ENCODE peak calls at places on chromosome 13, in nine cellular contexts. X is aorta, C is fibroblast of gingiva, T is thoracic aorta, O is MCF 10A, I is GM13976, Z is HEK293T, Q is HCT116, S is AG04449. K is an unnamed sample.

GRCh38 chr13:24618219-24618955 is 61.8 kb upstream of the ATP12A start:
- DNase-seq in S (no peak), T (no peak), C (no peak), Z (no peak), I (peak), O (no peak), X (no peak), Q (no peak), K (no peak)

GRCh38 chr13:68304287-68304893 is 1074.3 kb upstream of the PCDH9 start:
- DNase-seq in S (no peak), X (no peak), T (no peak), Q (peak), Z (peak), O (peak), I (peak), C (no peak), K (peak)

GRCh38 chr13:113586661-113587479 is 2.3 kb downstream of the TFDP1 start:
- DNase-seq in O (no peak), I (peak), Q (no peak), C (no peak), T (no peak), Z (no peak), X (peak), S (no peak), K (no peak)

GRCh38 chr13:111171629-111172028 is 56.5 kb downstream of the ARHGEF7 start:
- DNase-seq in T (no peak), C (no peak), Z (no peak), Q (no peak), O (no peak), I (no peak), X (no peak), S (no peak), K (peak)

GRCh38 chr13:59261928-59262488 is 901.7 kb downstream of the DIAPH3 start:
- DNase-seq in Z (peak), T (no peak), C (no peak), S (no peak), X (no peak), Q (no peak), I (no peak), O (peak), K (no peak)

GRCh38 chr13:112885782-112886268 is 83.2 kb upstream of the MCF2L start:
- DNase-seq in I (no peak), O (no peak), X (peak), Z (no peak), S (no peak), T (no peak), Q (peak), C (peak), K (peak)

GRCh38 chr13:90889906-90890305 is 457.6 kb upstream of the MIR17HG start:
- DNase-seq in X (no peak), Q (no peak), Z (no peak), I (no peak), C (no peak), T (no peak), O (no peak), S (no peak), K (peak)

GRCh38 chr13:24192036-24192810 is 31.7 kb downstream of the SPATA13 start:
- DNase-seq in Q (no peak), X (no peak), S (no peak), O (no peak), Z (no peak), C (no peak), I (no peak), T (no peak), K (no peak)

GRCh38 chr13:80590551-80590950 is 249.6 kb upstream of the SPRY2 start:
- DNase-seq in C (no peak), T (no peak), I (no peak), S (no peak), Q (no peak), Z (no peak), X (no peak), O (no peak), K (no peak)

GRCh38 chr13:109243311-109243951 is 543.0 kb downstream of the IRS2 start:
- DNase-seq in O (peak), X (no peak), Q (peak), S (peak), C (peak), Z (no peak), T (no peak), I (no peak), K (peak)

GRCh38 chr13:21111546-21111945 is 50.2 kb upstream of the LATS2 start:
- DNase-seq in X (no peak), I (no peak), Z (no peak), Q (no peak), T (no peak), C (no peak), O (no peak), S (no peak), K (no peak)

GRCh38 chr13:91245283-91245682 is 102.2 kb upstream of the MIR17HG start:
- DNase-seq in Z (no peak), T (no peak), I (no peak), S (no peak), Q (no peak), O (no peak), C (no peak), X (no peak), K (no peak)

GRCh38 chr13:114059946-114060860 is 72.2 kb downstream of the RASA3 start:
- DNase-seq in Q (no peak), C (peak), X (peak), S (no peak), Z (no peak), I (no peak), O (no peak), T (no peak), K (no peak)

GRCh38 chr13:42852102-42852501 is 70.7 kb downstream of the FAM216B start:
- DNase-seq in Q (no peak), S (no peak), Z (no peak), C (no peak), I (no peak), O (no peak), X (no peak), T (no peak), K (no peak)

GRCh38 chr13:33728271-33729037 is 89.5 kb upstream of the RFC3 start:
- DNase-seq in Z (no peak), Q (no peak), S (no peak), O (no peak), C (no peak), X (no peak), T (no peak), I (peak), K (peak)